ENCODE peak calls at places on chromosomes 11 and 22, in four cellular contexts. One of them, this sample, is unnamed.

GRCh38 chr11:129749141-129749540 is 66.5 kb upstream of the TMEM45B start:
- DNase-seq in activated gamma-delta T cell: no peak
- DNase-seq in AG09309: no peak
- DNase-seq in stromal cell of bone marrow: no peak
- DNase-seq in this sample: no peak

GRCh38 chr22:37331034-37331428 is 48.7 kb downstream of the CYTH4 start:
- DNase-seq in stromal cell of bone marrow: no peak
- DNase-seq in activated gamma-delta T cell: no peak
- DNase-seq in AG09309: no peak
- DNase-seq in this sample: no peak

GRCh38 chr11:99686838-99687237 is 666.1 kb downstream of the CNTN5 start:
- DNase-seq in AG09309: no peak
- DNase-seq in stromal cell of bone marrow: no peak
- DNase-seq in activated gamma-delta T cell: no peak
- DNase-seq in this sample: no peak

GRCh38 chr11:72409458-72409857 is 24.9 kb downstream of the CLPB start:
- DNase-seq in activated gamma-delta T cell: no peak
- DNase-seq in AG09309: no peak
- DNase-seq in stromal cell of bone marrow: no peak
- DNase-seq in this sample: no peak

GRCh38 chr22:49132009-49132408 is 695.7 kb downstream of the BRD1 start:
- DNase-seq in activated gamma-delta T cell: no peak
- DNase-seq in stromal cell of bone marrow: no peak
- DNase-seq in AG09309: no peak
- DNase-seq in this sample: peak

GRCh38 chr11:103798456-103798855 is 238.0 kb upstream of the DDI1 start:
- DNase-seq in activated gamma-delta T cell: no peak
- DNase-seq in stromal cell of bone marrow: no peak
- DNase-seq in AG09309: no peak
- DNase-seq in this sample: no peak

GRCh38 chr22:46140989-46141928 is 9.1 kb upstream of the PPARA start:
- DNase-seq in AG09309: no peak
- DNase-seq in stromal cell of bone marrow: no peak
- DNase-seq in activated gamma-delta T cell: no peak
- DNase-seq in this sample: no peak

GRCh38 chr11:33649944-33650343 is 50.7 kb downstream of the C11orf91 start:
- DNase-seq in AG09309: no peak
- DNase-seq in stromal cell of bone marrow: no peak
- DNase-seq in activated gamma-delta T cell: no peak
- DNase-seq in this sample: no peak

GRCh38 chr11:8832571-8833260 is 78.3 kb upstream of the AKIP1 start:
- DNase-seq in AG09309: no peak
- DNase-seq in stromal cell of bone marrow: no peak
- DNase-seq in activated gamma-delta T cell: no peak
- DNase-seq in this sample: peak

This sample was measured in KBM-7.